ENCODE peak calls at places on chromosomes 7 and 10, in six cellular contexts. F, W, B, L, R and V are unnamed samples.

GRCh38 chr7:134186022-134186421 is 58.9 kb downstream of the LRGUK start:
- DNase-seq in F (no peak), R (no peak), L (peak), B (no peak), W (no peak), V (no peak)

GRCh38 chr7:43604251-43604650 is 21.3 kb downstream of the STK17A start:
- DNase-seq in W (no peak), L (no peak), B (no peak), R (no peak), F (no peak), V (no peak)

GRCh38 chr7:128957613-128958012 is 19.9 kb downstream of the IRF5 start:
- DNase-seq in W (no peak), B (no peak), L (no peak), R (peak), F (no peak), V (no peak)

GRCh38 chr10:78906734-78907385 is 161.9 kb upstream of the ZMIZ1 start:
- DNase-seq in R (no peak), W (no peak), B (no peak), F (no peak), L (no peak), V (no peak)

GRCh38 chr7:70539622-70540021 is 592.3 kb upstream of the GALNT17 start:
- DNase-seq in L (no peak), W (no peak), R (no peak), B (no peak), F (no peak), V (no peak)

GRCh38 chr10:24229909-24230308 is 21.0 kb downstream of the KIAA1217 start:
- DNase-seq in B (no peak), W (no peak), R (no peak), L (no peak), F (no peak), V (no peak)

GRCh38 chr10:30820282-30820991 is 190.9 kb upstream of the LYZL2 start:
- DNase-seq in W (no peak), R (no peak), L (peak), F (no peak), B (no peak), V (no peak)

GRCh38 chr7:46603780-46604725 is 683.0 kb upstream of the IGFBP3 start:
- DNase-seq in R (no peak), W (no peak), L (peak), F (no peak), B (no peak), V (no peak)

GRCh38 chr10:85596389-85596788 is 770.2 kb downstream of the GRID1 start:
- DNase-seq in B (no peak), L (no peak), F (no peak), R (no peak), W (no peak), V (no peak)

GRCh38 chr10:117532451-117533107 is 10.0 kb upstream of the EMX2 start:
- DNase-seq in F (no peak), B (no peak), R (no peak), W (no peak), L (no peak), V (no peak)

GRCh38 chr7:158863611-158864506 is 7.5 kb downstream of the DYNC2I1 start:
- DNase-seq in F (peak), L (peak), W (peak), B (peak), R (peak), V (peak)

GRCh38 chr10:31618541-31619291 is 299.7 kb downstream of the ZEB1 start:
- DNase-seq in B (no peak), F (no peak), L (peak), R (no peak), W (no peak), V (no peak)

GRCh38 chr10:52746169-52746568 is 26.4 kb downstream of the MBL2 start:
- DNase-seq in L (no peak), W (no peak), B (no peak), F (no peak), R (peak), V (no peak)

GRCh38 chr7:143882020-143882610 is 19.9 kb downstream of the TCAF1 start:
- DNase-seq in B (no peak), W (no peak), F (no peak), R (no peak), L (peak), V (no peak)

GRCh38 chr10:79246209-79246581 is 101.1 kb upstream of the PPIF start:
- DNase-seq in W (no peak), F (no peak), B (no peak), R (peak), L (no peak), V (no peak)

GRCh38 chr7:39721345-39721744 is 98.0 kb downstream of the RALA start:
- DNase-seq in B (no peak), W (no peak), L (no peak), F (no peak), R (no peak), V (no peak)

GRCh38 chr7:121798896-121799295 is 74.1 kb upstream of the PTPRZ1 start:
- DNase-seq in F (no peak), B (no peak), L (no peak), W (no peak), R (no peak), V (no peak)

GRCh38 chr7:18874875-18875274 is 242.6 kb downstream of the TWIST1 start:
- DNase-seq in F (no peak), R (no peak), W (no peak), B (no peak), L (no peak), V (no peak)

GRCh38 chr10:98636921-98637329 is 190.2 kb upstream of the HPS1 start:
- DNase-seq in R (no peak), F (no peak), B (no peak), L (no peak), W (no peak), V (no peak)

GRCh38 chr10:70272925-70273316 is 10.9 kb downstream of the NPFFR1 start:
- DNase-seq in R (no peak), L (peak), B (peak), F (peak), W (no peak), V (no peak)

GRCh38 chr7:130961128-130961601 is 227.2 kb upstream of the KLF14 start:
- DNase-seq in L (peak), F (peak), B (no peak), W (peak), R (no peak), V (no peak)

GRCh38 chr7:128030999-128031681 is at the start of gene LRRC4:
- DNase-seq in R (peak), F (peak), W (peak), B (no peak), L (peak), V (peak)

GRCh38 chr10:43201545-43202131 is 63.4 kb downstream of the CSGALNACT2 start:
- DNase-seq in F (no peak), W (no peak), B (no peak), L (no peak), R (no peak), V (peak)

GRCh38 chr7:95213809-95214492 is 110.4 kb downstream of the PON1 start:
- DNase-seq in R (no peak), F (no peak), W (no peak), B (no peak), L (no peak), V (no peak)

GRCh38 chr10:50896721-50897120 is 11.3 kb upstream of the A1CF start:
- DNase-seq in W (no peak), L (no peak), R (no peak), B (no peak), F (no peak), V (no peak)

GRCh38 chr10:95907454-95908253 is at the start of gene CC2D2B:
- DNase-seq in L (peak), W (peak), F (peak), R (peak), B (peak), V (peak)
- TF ChIP-seq CTCF in L (peak), W (no peak), F (peak), R (no peak), B (peak), V (no peak)

DNA sequence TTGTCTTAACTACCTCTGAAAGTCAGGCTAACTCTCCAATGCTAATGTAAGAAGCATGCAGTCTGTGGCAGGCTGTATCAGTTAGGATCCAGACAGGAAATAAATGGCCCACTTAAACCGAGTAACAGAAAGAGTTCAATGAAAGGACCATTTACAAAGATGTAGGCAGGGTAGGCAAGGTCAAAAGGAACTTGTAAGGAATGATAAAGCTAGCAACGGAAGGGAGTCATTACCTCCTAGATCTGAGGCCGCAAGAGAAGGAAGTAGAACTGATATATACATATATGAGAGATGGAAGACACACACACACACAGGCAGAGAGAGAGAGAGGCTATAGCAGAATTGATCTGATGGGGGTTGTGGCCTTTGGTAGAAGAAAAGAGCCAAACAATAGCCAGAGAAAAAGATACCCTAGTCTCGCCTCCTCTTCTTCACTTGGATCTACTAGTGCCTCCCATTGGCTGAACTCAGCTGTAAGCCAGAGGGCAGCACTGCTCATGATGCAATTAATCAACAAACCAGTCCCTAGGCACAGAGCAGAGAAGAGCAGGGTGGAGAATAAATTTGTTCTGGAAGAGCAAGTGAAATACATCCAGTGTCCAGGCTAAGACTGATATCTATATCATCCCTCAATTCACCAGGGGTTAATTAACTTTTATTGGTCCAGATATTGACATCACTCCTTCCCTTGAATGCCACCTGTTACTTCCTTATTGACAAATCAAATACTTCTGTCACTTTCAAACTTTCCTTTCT is 91.2 kb downstream of the LSMEM1 start:
- DNase-seq in B (no peak), L (no peak), F (no peak), W (no peak), R (no peak), V (no peak)
- TF ChIP-seq CTCF in B (no peak), L (no peak), F (peak), W (no peak), R (no peak), V (no peak)

GRCh38 chr10:21533577-21534475 is at the start of gene MLLT10:
- DNase-seq in R (peak), W (peak), F (peak), L (peak), B (peak), V (peak)
- TF ChIP-seq CTCF in R (no peak), W (peak), F (no peak), L (peak), B (no peak), V (no peak)

GRCh38 chr7:16421333-16422099 is at the start of gene CRPPA:
- DNase-seq in W (peak), R (peak), F (no peak), B (no peak), L (peak), V (peak)
- TF ChIP-seq CTCF in W (no peak), R (peak), F (no peak), B (no peak), L (no peak), V (no peak)

GRCh38 chr7:29977926-29978652 is 11.5 kb downstream of the SCRN1 start:
- DNase-seq in B (peak), W (no peak), R (no peak), F (no peak), L (no peak), V (peak)
- TF ChIP-seq CTCF in B (no peak), W (no peak), R (no peak), F (no peak), L (no peak), V (peak)

GRCh38 chr10:58013406-58013805 is 254.3 kb downstream of the IPMK start:
- DNase-seq in L (no peak), F (no peak), B (no peak), R (no peak), W (no peak), V (no peak)

GRCh38 chr10:58016614-58017013 is 251.1 kb downstream of the IPMK start:
- DNase-seq in W (no peak), L (no peak), B (no peak), F (no peak), R (no peak), V (no peak)

GRCh38 chr10:58019863-58020537 is 247.7 kb downstream of the IPMK start:
- DNase-seq in W (no peak), R (no peak), L (no peak), B (no peak), F (no peak), V (no peak)

GRCh38 chr10:58014436-58014835 is 253.3 kb downstream of the IPMK start:
- DNase-seq in R (no peak), B (no peak), L (peak), W (no peak), F (no peak), V (no peak)

GRCh38 chr10:58017719-58018367 is 249.9 kb downstream of the IPMK start:
- DNase-seq in B (peak), W (no peak), R (peak), L (peak), F (no peak), V (no peak)
- TF ChIP-seq CTCF in B (peak), W (no peak), R (peak), L (peak), F (no peak), V (no peak)